ENCODE peak calls at places on chromosome 7, in six cellular contexts. E is lung, Q is RWPE2, W is gastrocnemius medialis, H is heart right ventricle, Z is A549. P is an unnamed sample.

GRCh38 chr7:110569486-110569885 is 521.4 kb upstream of the LRRN3 start:
- ATAC-seq in E (no peak), Q (no peak), W (no peak), H (no peak), Z (no peak), P (no peak)

GRCh38 chr7:64581929-64582894 is 19.3 kb upstream of the ZNF680 start:
- ATAC-seq in E (peak), Q (no peak), W (no peak), H (no peak), Z (no peak), P (no peak)

GRCh38 chr7:36904802-36905201 is 180.5 kb upstream of the AOAH start:
- ATAC-seq in E (no peak), Q (no peak), W (no peak), H (no peak), Z (no peak), P (no peak)

GRCh38 chr7:7898155-7898554 is 70.4 kb upstream of the GLCCI1 start:
- ATAC-seq in E (no peak), Q (no peak), W (no peak), H (no peak), Z (no peak), P (no peak)

GRCh38 chr7:29471444-29472138 is 92.0 kb upstream of the PRR15 start:
- ATAC-seq in E (no peak), Q (no peak), W (no peak), H (no peak), Z (no peak), P (no peak)

GRCh38 chr7:121937224-121937623 is 64.3 kb downstream of the PTPRZ1 start:
- ATAC-seq in E (no peak), Q (no peak), W (no peak), H (no peak), Z (no peak), P (no peak)

GRCh38 chr7:879706-880105 is 3.4 kb downstream of the GET4 start:
- ATAC-seq in E (no peak), Q (no peak), W (no peak), H (no peak), Z (no peak), P (no peak)

GRCh38 chr7:27367930-27368549 is 125.4 kb downstream of the EVX1 start:
- ATAC-seq in E (no peak), Q (no peak), W (no peak), H (no peak), Z (no peak), P (no peak)

GRCh38 chr7:25675789-25676474 is 447.6 kb upstream of the NPVF start:
- ATAC-seq in E (no peak), Q (no peak), W (peak), H (no peak), Z (no peak), P (no peak)

GRCh38 chr7:100865372-100865911 is 1.7 kb upstream of the TRIP6 start:
- ATAC-seq in E (peak), Q (peak), W (no peak), H (no peak), Z (no peak), P (no peak)

GRCh38 chr7:1897861-1898627 is 228.0 kb downstream of the ELFN1 start:
- ATAC-seq in E (no peak), Q (no peak), W (no peak), H (no peak), Z (no peak), P (no peak)

GRCh38 chr7:111736475-111736874 is 174.2 kb upstream of the IMMP2L start:
- ATAC-seq in E (no peak), Q (no peak), W (no peak), H (no peak), Z (no peak), P (no peak)

GRCh38 chr7:197413-198335 is 5.3 kb downstream of the FAM20C start:
- ATAC-seq in E (no peak), Q (no peak), W (no peak), H (no peak), Z (no peak), P (no peak)

GRCh38 chr7:70063371-70063770 is 465.1 kb downstream of the AUTS2 start:
- ATAC-seq in E (no peak), Q (no peak), W (no peak), H (no peak), Z (no peak), P (no peak)

GRCh38 chr7:16989883-16990413 is 108.2 kb upstream of the AGR3 start:
- ATAC-seq in E (peak), Q (peak), W (peak), H (no peak), Z (peak), P (peak)

GRCh38 chr7:52811537-52811936 is 223.9 kb upstream of the POM121L12 start:
- ATAC-seq in E (no peak), Q (no peak), W (no peak), H (no peak), Z (no peak), P (no peak)

GRCh38 chr7:138125598-138126111 is 49.4 kb downstream of the AKR1D1 start:
- ATAC-seq in E (peak), Q (peak), W (peak), H (no peak), Z (peak), P (peak)

GRCh38 chr7:129494041-129494440 is 8.3 kb upstream of the SMKR1 start:
- ATAC-seq in E (no peak), Q (peak), W (no peak), H (no peak), Z (no peak), P (no peak)

GRCh38 chr7:123231060-123232000 is 31.6 kb upstream of the SLC13A1 start:
- ATAC-seq in E (no peak), Q (no peak), W (no peak), H (no peak), Z (no peak), P (no peak)

GRCh38 chr7:154342971-154343633 is 290.9 kb downstream of the DPP6 start:
- ATAC-seq in E (no peak), Q (no peak), W (no peak), H (no peak), Z (no peak), P (no peak)

GRCh38 chr7:140247564-140247963 is 70.8 kb upstream of the KDM7A start:
- ATAC-seq in E (no peak), Q (no peak), W (no peak), H (no peak), Z (no peak), P (no peak)

GRCh38 chr7:657565-658119 is 68.9 kb upstream of the DNAAF5 start:
- ATAC-seq in E (no peak), Q (no peak), W (peak), H (peak), Z (peak), P (peak)

GRCh38 chr7:22571776-22572175 is 71.8 kb upstream of the STEAP1B start:
- ATAC-seq in E (no peak), Q (no peak), W (no peak), H (no peak), Z (no peak), P (no peak)

GRCh38 chr7:73738220-73738611 is 386 bp downstream of the ABHD11 start:
- ATAC-seq in E (no peak), Q (peak), W (peak), H (peak), Z (peak), P (peak)

GRCh38 chr7:144854839-144855424 is 19.1 kb upstream of the TPK1 start:
- ATAC-seq in E (no peak), Q (no peak), W (no peak), H (no peak), Z (peak), P (no peak)

GRCh38 chr7:139895141-139895829 is 66.2 kb downstream of the TBXAS1 start:
- ATAC-seq in E (no peak), Q (no peak), W (no peak), H (no peak), Z (no peak), P (no peak)

GRCh38 chr7:20280475-20281351 is 50.0 kb upstream of the ITGB8 start:
- ATAC-seq in E (no peak), Q (peak), W (no peak), H (no peak), Z (no peak), P (no peak)

GRCh38 chr7:141864765-141865447 is 23.6 kb upstream of the PRSS37 start:
- ATAC-seq in E (peak), Q (peak), W (no peak), H (no peak), Z (no peak), P (no peak)

GRCh38 chr7:31776616-31777015 is 89.6 kb downstream of the PPP1R17 start:
- ATAC-seq in E (no peak), Q (peak), W (no peak), H (no peak), Z (peak), P (no peak)

GRCh38 chr7:137790828-137791227 is 55.9 kb downstream of the DGKI start:
- ATAC-seq in E (no peak), Q (no peak), W (no peak), H (no peak), Z (no peak), P (no peak)

GRCh38 chr7:99505324-99505662 is 831 bp downstream of the ZKSCAN5 start:
- ATAC-seq in E (no peak), Q (no peak), W (peak), H (no peak), Z (peak), P (no peak)

GRCh38 chr7:83936056-83936703 is 258.4 kb downstream of the SEMA3A start:
- ATAC-seq in E (no peak), Q (peak), W (peak), H (no peak), Z (peak), P (peak)

GRCh38 chr7:65462148-65462716 is 88.6 kb downstream of the ZNF92 start:
- ATAC-seq in E (no peak), Q (no peak), W (no peak), H (no peak), Z (no peak), P (no peak)

GRCh38 chr7:537911-538634 is 18.4 kb upstream of the PDGFA start:
- ATAC-seq in E (peak), Q (peak), W (no peak), H (peak), Z (peak), P (peak)

GRCh38 chr7:43038229-43038628 is 74.2 kb upstream of the HECW1 start:
- ATAC-seq in E (no peak), Q (peak), W (no peak), H (no peak), Z (no peak), P (no peak)

GRCh38 chr7:151925446-151926335 is 30.6 kb upstream of the GALNTL5 start:
- ATAC-seq in E (no peak), Q (no peak), W (peak), H (peak), Z (no peak), P (peak)

GRCh38 chr7:55550010-55550409 is 22.3 kb downstream of the VOPP1 start:
- ATAC-seq in E (no peak), Q (no peak), W (peak), H (no peak), Z (peak), P (no peak)
- H3K4me3 ChIP-seq in E (no peak), Q (no peak), W (no peak), H (no peak), Z (no peak), P (no peak)

GRCh38 chr7:2986561-2986960 is 57.1 kb downstream of the CARD11 start:
- ATAC-seq in E (no peak), Q (no peak), W (no peak), H (no peak), Z (no peak), P (no peak)

GRCh38 chr7:2981103-2981480 is 62.6 kb downstream of the CARD11 start:
- ATAC-seq in E (no peak), Q (no peak), W (no peak), H (no peak), Z (no peak), P (no peak)

GRCh38 chr7:2982401-2982800 is 61.3 kb downstream of the CARD11 start:
- ATAC-seq in E (no peak), Q (no peak), W (no peak), H (no peak), Z (no peak), P (no peak)

GRCh38 chr7:2982831-2983230 is 60.8 kb downstream of the CARD11 start:
- ATAC-seq in E (no peak), Q (no peak), W (no peak), H (no peak), Z (no peak), P (no peak)

GRCh38 chr7:2985866-2986265 is 57.8 kb downstream of the CARD11 start:
- ATAC-seq in E (no peak), Q (no peak), W (no peak), H (no peak), Z (no peak), P (no peak)
- H3K4me3 ChIP-seq in E (no peak), Q (no peak), W (no peak), H (no peak), Z (no peak), P (no peak)

DNA sequence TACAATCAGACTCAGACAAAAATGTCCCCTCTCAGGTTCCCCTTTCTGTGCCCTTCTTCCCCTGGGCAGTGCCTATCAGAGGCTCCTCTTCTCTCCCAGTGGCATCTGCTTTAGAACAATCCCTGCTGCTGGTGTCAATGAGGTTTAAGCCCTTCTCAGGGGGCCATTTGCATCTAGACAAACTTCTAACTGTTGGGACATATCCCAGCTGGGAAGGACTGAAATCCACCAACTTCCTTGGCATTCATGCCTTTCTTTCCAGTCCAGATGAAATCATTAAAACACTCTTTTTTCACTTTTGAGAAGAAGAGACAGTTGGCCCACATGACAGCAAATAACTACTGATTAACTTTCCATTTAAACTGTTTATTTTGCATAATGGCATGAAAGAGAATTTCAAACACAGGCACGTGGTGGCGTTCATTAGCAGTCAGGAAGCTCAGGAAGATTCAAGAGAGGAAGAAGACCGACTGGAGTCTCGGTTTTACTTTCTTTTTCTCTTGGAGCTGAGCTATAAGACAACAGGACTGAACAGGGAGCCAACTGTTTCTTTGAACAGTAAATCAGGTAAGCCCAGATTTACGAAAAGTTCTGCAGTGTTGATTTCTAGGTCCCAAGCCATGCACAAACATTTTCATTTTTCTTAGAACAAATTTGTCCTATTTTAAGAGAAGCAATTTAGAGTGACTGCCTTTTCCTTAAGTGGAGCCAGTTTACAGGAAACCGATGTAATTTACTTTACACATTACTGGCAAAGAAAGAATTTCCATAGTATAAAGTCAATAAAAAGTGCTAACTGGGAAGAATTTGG is at the start of gene GIMAP2:
- ATAC-seq in E (no peak), Q (peak), W (no peak), H (peak), Z (peak), P (no peak)
- H3K4me3 ChIP-seq in E (peak), Q (peak), W (peak), H (peak), Z (no peak), P (peak)

GRCh38 chr7:134546903-134547737 is 1.8 kb upstream of the AKR1B15 start:
- ATAC-seq in E (peak), Q (peak), W (peak), H (peak), Z (peak), P (peak)
- H3K4me3 ChIP-seq in E (no peak), Q (peak), W (peak), H (peak), Z (peak), P (peak)

P was measured in gastroesophageal sphincter.